ENCODE peak calls at places on chromosomes 11 and 22, in four cellular contexts. O is ovary; L is CD4-positive, alpha-beta memory T cell; A is heart right ventricle. X is an unnamed sample. For H3K27me3 and H3K36me3, the result is how much of the 10 kb centered on the place peaks cover.

GRCh38 chr11:47179655-47179991 is 2.9 kb upstream of the ARFGAP2 start:
- DNase-seq in O (no peak), L (peak), A (no peak), X (no peak)

GRCh38 chr11:47204633-47204989 is 10.2 kb upstream of the DDB2 start:
- DNase-seq in O (no peak), L (no peak), A (no peak), X (no peak)

GRCh38 chr22:29230916-29231875 is 25.5 kb downstream of the EMID1 start:
- DNase-seq in O (peak), L (no peak), A (no peak), X (no peak)

GRCh38 chr22:38213319-38214247 is 11.8 kb downstream of the MAFF start:
- DNase-seq in O (no peak), L (no peak), A (no peak), X (no peak)

GRCh38 chr11:65575568-65576231 is at the start of gene EHBP1L1:
- DNase-seq in O (peak), L (peak), A (peak), X (peak)

GRCh38 chr22:39409630-39410029 is 10.1 kb downstream of the TAB1 start:
- DNase-seq in O (no peak), L (no peak), A (no peak), X (no peak)

GRCh38 chr11:91078221-91078620 is 855.4 kb upstream of the CHORDC1 start:
- DNase-seq in O (no peak), L (no peak), A (no peak), X (no peak)

GRCh38 chr11:12175694-12176241 is 65.4 kb downstream of the MICAL2 start:
- DNase-seq in O (no peak), L (no peak), A (no peak), X (no peak)

GRCh38 chr11:2444301-2445106 is at the start of the genes KCNQ1 and TRPM5:
- DNase-seq in O (no peak), L (peak), A (no peak), X (peak)

GRCh38 chr11:46112961-46113617 is 8.2 kb downstream of the PHF21A start:
- DNase-seq in O (no peak), L (peak), A (peak), X (peak)

GRCh38 chr11:10414659-10415058 is 40.4 kb upstream of the AMPD3 start:
- DNase-seq in O (no peak), L (peak), A (peak), X (no peak)

GRCh38 chr22:29187831-29188230 is 17.9 kb upstream of the EMID1 start:
- DNase-seq in O (no peak), L (no peak), A (no peak), X (no peak)

GRCh38 chr11:86277741-86278140 is 24.3 kb upstream of the HIKESHI start:
- DNase-seq in O (no peak), L (no peak), A (no peak), X (no peak)

GRCh38 chr22:25509391-25509791 is 55.1 kb upstream of the GRK3 start:
- DNase-seq in O (no peak), L (no peak), A (no peak), X (no peak)

GRCh38 chr11:10382518-10382917 is 72.5 kb upstream of the AMPD3 start:
- DNase-seq in O (no peak), L (no peak), A (no peak), X (no peak)

GRCh38 chr11:2741377-2742131 is 41.8 kb upstream of the KCNQ1OT1 start:
- DNase-seq in O (peak), L (no peak), A (no peak), X (no peak)

GRCh38 chr11:24755260-24755839 is 258.5 kb downstream of the LUZP2 start:
- DNase-seq in O (no peak), L (no peak), A (no peak), X (no peak)

GRCh38 chr11:127627629-127628462 is 627.3 kb upstream of the KIRREL3 start:
- DNase-seq in O (no peak), L (no peak), A (no peak), X (no peak)

DNA sequence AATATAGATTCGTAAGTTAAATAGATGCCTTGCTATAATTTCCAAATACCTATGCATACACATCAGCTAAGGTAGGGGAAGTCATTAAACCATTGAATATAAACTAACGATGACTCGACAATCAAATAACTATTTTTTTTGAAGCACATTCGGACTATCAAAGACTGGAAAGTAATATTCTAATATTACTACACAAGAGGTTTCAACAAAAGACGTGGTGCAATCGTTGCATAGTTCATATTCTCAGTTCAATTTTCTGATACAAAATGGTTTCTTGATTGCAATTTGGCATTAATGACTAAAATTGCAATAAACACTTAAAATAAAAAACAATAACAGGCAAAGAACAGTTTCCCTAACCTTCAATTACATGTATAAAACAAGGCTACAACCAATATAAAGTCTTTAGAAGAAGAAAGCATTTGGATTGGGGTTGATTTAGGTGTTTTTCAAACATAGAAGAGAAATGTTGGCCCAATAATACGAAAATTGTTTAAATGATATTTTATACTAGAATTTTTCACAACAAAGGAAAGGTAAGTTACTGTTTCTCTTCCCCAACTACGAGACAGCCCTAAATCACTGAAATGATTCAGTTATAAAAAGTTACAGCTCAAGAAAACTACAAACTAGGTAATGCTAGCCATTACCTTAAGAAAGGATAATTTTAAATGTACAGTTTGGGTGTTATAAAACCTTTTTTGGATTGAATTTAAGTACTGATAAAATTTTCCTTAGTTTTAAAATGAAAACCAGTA is 17.6 kb downstream of the BLID start:
- DNase-seq in O (no peak), L (no peak), A (no peak), X (no peak)
- H3K27me3 ChIP-seq in O (under half), L (under half), A (half or more), X (under half)

DNA sequence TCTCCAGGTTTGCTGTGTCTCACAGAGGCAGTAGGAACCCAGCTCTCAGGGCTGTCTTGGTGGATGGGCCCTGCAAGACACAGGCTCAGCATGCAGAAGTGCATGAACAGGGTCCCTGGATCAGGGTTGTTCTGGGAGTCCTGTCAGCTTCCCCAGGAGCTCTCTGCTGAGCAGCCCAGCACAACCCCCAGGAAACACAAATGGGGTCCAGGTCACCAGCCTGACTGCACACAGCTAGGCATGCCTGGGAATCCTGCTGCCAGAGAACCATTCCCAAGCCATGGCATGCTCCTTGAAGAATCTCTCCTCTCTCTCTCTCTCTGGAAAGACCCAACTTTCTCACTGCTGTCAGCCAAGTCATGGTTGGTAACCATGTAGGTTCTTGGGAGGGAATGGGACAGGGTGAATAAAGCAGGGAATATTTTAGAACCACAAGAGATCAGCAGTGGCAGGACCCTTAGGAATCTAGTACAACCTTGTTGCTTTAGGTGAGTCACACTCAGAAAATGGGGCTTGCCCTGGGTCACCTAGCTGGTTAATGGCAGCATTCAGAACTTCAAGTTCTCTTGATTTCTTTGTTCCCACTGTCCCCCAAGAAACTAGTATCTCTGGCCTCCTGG is 21.4 kb downstream of the TUB start:
- DNase-seq in O (no peak), L (no peak), A (no peak), X (no peak)
- H3K36me3 ChIP-seq in O (under half), L (under half), A (under half), X (under half)

GRCh38 chr22:45977003-45977395 is at the start of gene WNT7B:
- DNase-seq in O (no peak), L (no peak), A (no peak), X (peak)
- H3K27me3 ChIP-seq in O (under half), L (under half), A (half or more), X (under half)

GRCh38 chr11:124768914-124769313 is 6.8 kb upstream of the ESAM start:
- DNase-seq in O (no peak), L (no peak), A (no peak), X (no peak)
- H3K36me3 ChIP-seq in O (under half), L (under half), A (under half), X (under half)

DNA sequence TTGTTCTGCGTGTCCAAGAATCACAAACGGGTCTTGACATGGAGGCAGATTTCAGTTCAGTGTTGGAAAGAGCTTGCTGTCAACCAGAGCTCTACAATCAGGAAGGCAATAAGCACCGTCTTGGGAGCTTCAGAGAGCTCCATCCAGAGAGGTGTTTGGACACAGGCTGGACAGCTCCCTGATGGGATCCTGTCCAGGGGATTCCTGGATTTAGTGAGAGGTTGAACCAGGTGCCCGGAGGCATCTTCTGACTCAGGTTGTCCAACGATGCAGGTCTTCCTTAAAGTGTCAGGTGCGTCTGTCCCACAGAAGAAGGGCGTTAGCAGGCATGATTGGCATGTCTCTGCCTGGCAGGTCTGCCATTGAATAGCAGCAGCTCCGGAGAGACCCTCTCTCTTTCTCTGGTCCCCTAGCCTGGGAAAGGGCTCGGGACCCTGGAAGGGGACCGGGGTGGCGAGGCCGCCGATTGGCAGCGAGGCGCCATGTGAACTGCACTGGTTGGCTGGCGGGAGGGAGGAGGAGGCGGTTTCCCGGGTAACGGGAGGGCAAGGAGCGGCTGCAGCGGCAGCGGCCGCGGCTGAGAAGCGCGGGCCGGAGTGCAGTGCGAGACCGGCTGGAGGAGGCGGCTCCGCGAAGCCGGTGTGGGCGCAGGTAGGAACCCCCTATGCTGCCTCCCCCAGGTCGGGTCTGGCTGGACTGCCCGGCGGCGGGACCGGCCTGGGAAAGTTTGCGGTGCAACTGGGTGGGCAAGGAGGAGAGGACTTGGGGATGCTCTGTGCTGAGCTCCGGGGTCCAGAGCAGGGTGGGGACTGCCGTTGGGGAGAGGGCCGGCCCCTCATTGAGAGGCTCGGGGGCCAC is 104.1 kb upstream of the E2F8 start:
- DNase-seq in O (no peak), L (no peak), A (peak), X (no peak)
- H3K27me3 ChIP-seq in O (under half), L (under half), A (half or more), X (under half)

GRCh38 chr22:20089226-20089976 is 9.4 kb downstream of the DGCR8 start:
- DNase-seq in O (no peak), L (no peak), A (no peak), X (no peak)
- H3K36me3 ChIP-seq in O (under half), L (half or more), A (under half), X (half or more)

DNA sequence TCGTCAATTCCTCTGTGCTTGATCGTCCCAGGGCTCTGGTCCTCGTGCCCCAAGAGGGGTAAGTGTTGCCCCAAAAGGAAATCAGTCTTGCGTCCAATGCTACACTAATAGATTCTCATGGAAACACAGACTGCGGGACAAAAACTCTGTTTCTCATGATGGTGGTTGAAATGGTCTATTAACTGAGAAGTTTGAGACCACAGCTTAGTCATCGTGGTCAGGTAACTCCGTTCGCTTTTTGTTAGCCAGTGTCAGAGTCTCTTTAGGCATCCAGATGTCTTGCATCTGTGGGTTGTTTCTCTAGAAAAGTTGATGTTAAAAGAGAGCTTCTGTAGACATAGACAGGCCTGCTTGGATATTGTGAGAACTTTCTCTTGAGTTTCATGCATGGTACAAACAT is 104.6 kb upstream of the SORL1-AS1 start:
- DNase-seq in O (no peak), L (no peak), A (no peak), X (no peak)
- H3K27me3 ChIP-seq in O (under half), L (under half), A (under half), X (under half)

GRCh38 chr22:31099841-31100761 is 7.3 kb downstream of the SELENOM start:
- DNase-seq in O (no peak), L (no peak), A (no peak), X (no peak)
- H3K36me3 ChIP-seq in O (under half), L (under half), A (under half), X (under half)

X was measured in CD8-positive, alpha-beta T cell.